ENCODE peak calls at places on chromosome 13, in four cellular contexts. H is aorta; P is NCI-H524; N is effector memory CD4-positive, alpha-beta T cell. F is an unnamed sample.
A peak's percentile ranks its signal among the peaks of the same experiment; 100 is the strongest.

GRCh38 chr13:46359731-46360130 is 27.3 kb downstream of the RUBCNL start:
- DNase-seq in N (no peak), P (no peak), H (no peak), F (no peak)

GRCh38 chr13:43424386-43424785 is 362.4 kb downstream of the ENOX1 start:
- DNase-seq in N (no peak), P (no peak), H (no peak), F (no peak)

GRCh38 chr13:29857089-29857488 is 6.7 kb upstream of the UBL3 start:
- DNase-seq in P (no peak), N (no peak), H (no peak), F (no peak)

GRCh38 chr13:74219571-74219970 is 85.4 kb upstream of the KLF12 start:
- DNase-seq in P (no peak), H (no peak), N (no peak), F (no peak)

GRCh38 chr13:38348890-38349289 is 761 bp upstream of the UFM1 start:
- DNase-seq in H (no peak), N (peak; percentile 0), P (no peak), F (peak; percentile 41)

GRCh38 chr13:31538067-31539042 is 201.0 kb upstream of the RXFP2 start:
- DNase-seq in H (no peak), P (no peak), N (no peak), F (no peak)

GRCh38 chr13:39531646-39532045 is 71.3 kb downstream of the LHFPL6 start:
- DNase-seq in N (no peak), H (no peak), P (peak; percentile 21), F (no peak)

GRCh38 chr13:34733720-34734119 is 208.3 kb upstream of the NBEA start:
- DNase-seq in N (no peak), H (no peak), P (no peak), F (no peak)

GRCh38 chr13:65497265-65497664 is 1732.9 kb downstream of the PCDH9 start:
- DNase-seq in N (no peak), P (no peak), H (no peak), F (no peak)

GRCh38 chr13:97234742-97235141 is 12.6 kb downstream of the MBNL2 start:
- DNase-seq in H (no peak), P (no peak), N (no peak), F (no peak)

GRCh38 chr13:113374511-113375175 is 10.7 kb upstream of the GRTP1 start:
- DNase-seq in P (no peak), N (no peak), H (no peak), F (no peak)

GRCh38 chr13:20414475-20415287 is 111.0 kb downstream of the CRYL1 start:
- DNase-seq in P (no peak), H (no peak), N (no peak), F (no peak)

GRCh38 chr13:44157614-44158013 is 216.0 kb upstream of the SERP2 start:
- DNase-seq in N (no peak), P (no peak), H (no peak), F (no peak)

GRCh38 chr13:112703935-112704633 is 14.2 kb downstream of the ATP11A start:
- DNase-seq in N (no peak), P (no peak), H (no peak), F (no peak)

GRCh38 chr13:86974251-86974994 is 696.7 kb upstream of the SLITRK5 start:
- DNase-seq in P (no peak), N (no peak), H (no peak), F (no peak)

GRCh38 chr13:22757530-22758120 is 423.2 kb upstream of the SGCG start:
- DNase-seq in N (no peak), H (no peak), P (no peak), F (no peak)

GRCh38 chr13:86729206-86729605 is 930.0 kb upstream of the SLITRK6 start:
- DNase-seq in P (no peak), H (no peak), N (no peak), F (no peak)

GRCh38 chr13:113623491-113624234 is 34.3 kb downstream of the ATP4B start:
- DNase-seq in N (no peak), H (peak; percentile 46), P (no peak), F (no peak)

GRCh38 chr13:112670118-112670517 is 19.7 kb upstream of the ATP11A start:
- DNase-seq in N (no peak), P (peak; percentile 50), H (no peak), F (no peak)

GRCh38 chr13:93328943-93329342 is 102.3 kb downstream of the GPC6 start:
- DNase-seq in N (no peak), P (no peak), H (no peak), F (no peak)

GRCh38 chr13:32897296-32897695 is 118.9 kb upstream of the KL start:
- DNase-seq in P (no peak), N (no peak), H (no peak), F (no peak)

GRCh38 chr13:75395901-75396300 is 86.1 kb downstream of the TBC1D4 start:
- DNase-seq in P (no peak), N (no peak), H (no peak), F (no peak)

GRCh38 chr13:67437246-67437645 is 207.1 kb upstream of the PCDH9 start:
- DNase-seq in P (no peak), N (no peak), H (no peak), F (no peak)

GRCh38 chr13:27405521-27406134 is 18.8 kb upstream of the GTF3A start:
- DNase-seq in H (no peak), P (peak; percentile 18), N (no peak), F (no peak)

GRCh38 chr13:52109096-52109495 is 19.8 kb downstream of the NEK5 start:
- DNase-seq in N (no peak), P (no peak), H (no peak), F (no peak)

GRCh38 chr13:32086366-32086765 is 54.8 kb downstream of the FRY start:
- DNase-seq in P (no peak), H (no peak), N (no peak), F (no peak)

GRCh38 chr13:48155850-48156249 is 60.9 kb upstream of the MED4 start:
- DNase-seq in P (no peak), N (peak; percentile 33), H (no peak), F (peak; percentile 49)

GRCh38 chr13:31050486-31051400 is 111.0 kb downstream of the HSPH1 start:
- DNase-seq in P (no peak), N (no peak), H (no peak), F (no peak)